ENCODE peak calls at places on chromosomes 3 and 15, in four cellular contexts. I, N, C and Q are unnamed samples.

GRCh38 chr3:149969945-149970715 is 565 bp downstream of the PFN2 start:
- DNase-seq in N (peak), C (peak), I (no peak), Q (peak)

GRCh38 chr3:128585974-128586373 is 64.6 kb downstream of the RPN1 start:
- DNase-seq in N (peak), I (no peak), C (no peak), Q (peak)

GRCh38 chr3:111972891-111973290 is 5.9 kb upstream of the ABHD10 start:
- DNase-seq in N (no peak), C (no peak), I (no peak), Q (no peak)

GRCh38 chr3:62605413-62606068 is 232.2 kb upstream of the FEZF2 start:
- DNase-seq in C (no peak), N (no peak), I (no peak), Q (no peak)

GRCh38 chr3:150721285-150722130 is 17.8 kb upstream of the ERICH6 start:
- DNase-seq in I (peak), N (peak), C (peak), Q (peak)

GRCh38 chr3:148975277-148975676 is 16.1 kb upstream of the GYG1 start:
- DNase-seq in N (no peak), I (no peak), C (no peak), Q (peak)

GRCh38 chr3:107846282-107846852 is 244.5 kb downstream of the CD47 start:
- DNase-seq in I (peak), C (peak), N (peak), Q (peak)

GRCh38 chr3:26630669-26631384 is 8.3 kb downstream of the LRRC3B start:
- DNase-seq in C (no peak), I (no peak), N (no peak), Q (no peak)

GRCh38 chr15:63044077-63044644 is 1.6 kb downstream of the TPM1 start:
- DNase-seq in C (no peak), I (no peak), N (no peak), Q (no peak)

GRCh38 chr3:40317061-40317676 is 7.7 kb downstream of the EIF1B start:
- DNase-seq in I (no peak), N (peak), C (peak), Q (peak)

GRCh38 chr15:73560501-73561117 is 72.6 kb downstream of the NPTN start:
- DNase-seq in N (peak), C (peak), I (peak), Q (peak)

GRCh38 chr15:67050062-67050461 is 15.3 kb upstream of the SMAD3 start:
- DNase-seq in N (peak), C (peak), I (no peak), Q (peak)

GRCh38 chr3:31610700-31611275 is 78.1 kb downstream of the STT3B start:
- DNase-seq in C (peak), I (peak), N (peak), Q (peak)

GRCh38 chr3:28972921-28973320 is 307.9 kb upstream of the RBMS3 start:
- DNase-seq in I (peak), C (peak), N (no peak), Q (peak)

GRCh38 chr15:73927003-73927475 is 777 bp downstream of the LOXL1 start:
- DNase-seq in N (no peak), I (no peak), C (peak), Q (no peak)

GRCh38 chr3:19149388-19149787 is 1.1 kb downstream of the KCNH8 start:
- DNase-seq in C (peak), I (no peak), N (no peak), Q (peak)

GRCh38 chr3:18295171-18295920 is 129.8 kb downstream of the SATB1 start:
- DNase-seq in C (peak), N (peak), I (peak), Q (peak)

GRCh38 chr3:550481-550880 is 353.9 kb downstream of the CHL1 start:
- DNase-seq in N (no peak), C (no peak), I (no peak), Q (no peak)

GRCh38 chr15:63089260-63090043 is 32.2 kb upstream of the LACTB start:
- DNase-seq in N (peak), I (peak), C (peak), Q (peak)

GRCh38 chr3:181741428-181741827 is 29.7 kb downstream of the SOX2 start:
- DNase-seq in N (no peak), C (no peak), I (no peak), Q (no peak)

GRCh38 chr3:29521751-29522150 is 240.9 kb downstream of the RBMS3 start:
- DNase-seq in C (no peak), N (no peak), I (no peak), Q (no peak)

GRCh38 chr15:86021281-86022264 is 58.1 kb upstream of the AGBL1 start:
- DNase-seq in N (no peak), I (no peak), C (peak), Q (peak)

GRCh38 chr15:71610991-71611720 is 199.2 kb upstream of the NR2E3 start:
- DNase-seq in C (peak), N (no peak), I (no peak), Q (no peak)

GRCh38 chr3:16452265-16452664 is 61.2 kb downstream of the RFTN1 start:
- DNase-seq in C (peak), I (no peak), N (peak), Q (peak)

GRCh38 chr15:51382787-51383186 is 41.3 kb downstream of the GLDN start:
- DNase-seq in N (peak), I (no peak), C (peak), Q (peak)

GRCh38 chr15:50880651-50881114 is 27.8 kb upstream of the AP4E1 start:
- DNase-seq in N (peak), C (peak), I (no peak), Q (peak)

GRCh38 chr15:43085921-43086320 is 19.9 kb downstream of the UBR1 start:
- DNase-seq in C (peak), I (no peak), N (no peak), Q (peak)

GRCh38 chr15:61403884-61404283 is 174.8 kb upstream of the RORA start:
- DNase-seq in I (no peak), C (no peak), N (no peak), Q (no peak)

GRCh38 chr15:80645494-80646065 is 49.5 kb upstream of the ABHD17C start:
- DNase-seq in I (no peak), C (no peak), N (peak), Q (peak)

GRCh38 chr3:145006291-145006690 is 1034.7 kb downstream of the DIPK2A start:
- DNase-seq in N (no peak), C (no peak), I (no peak), Q (no peak)

GRCh38 chr3:183779896-183780450 is 45.4 kb downstream of the MAP6D1 start:
- DNase-seq in C (peak), N (peak), I (no peak), Q (no peak)

GRCh38 chr3:186618318-186618938 is 5.6 kb downstream of the AHSG start:
- DNase-seq in N (no peak), C (no peak), I (no peak), Q (no peak)

GRCh38 chr15:80461370-80462060 is 57.3 kb downstream of the ARNT2 start:
- DNase-seq in N (no peak), I (no peak), C (peak), Q (no peak)

GRCh38 chr3:150956376-150956775 is 16.2 kb downstream of the CLRN1 start:
- DNase-seq in N (peak), I (no peak), C (peak), Q (peak)

GRCh38 chr3:194205675-194206133 is 69.8 kb downstream of the HES1 start:
- DNase-seq in N (no peak), I (no peak), C (no peak), Q (no peak)

GRCh38 chr3:34248352-34248751 is 449.9 kb downstream of the PDCD6IP start:
- DNase-seq in N (no peak), C (no peak), I (no peak), Q (no peak)

GRCh38 chr3:177893321-177893720 is 642.9 kb upstream of the KCNMB2 start:
- DNase-seq in I (no peak), C (peak), N (no peak), Q (no peak)
- TF ChIP-seq CTCF in I (peak), C (peak), N (no peak), Q (peak)

GRCh38 chr3:141960731-141961130 is 84.3 kb downstream of the ATP1B3 start:
- DNase-seq in C (peak), N (peak), I (peak), Q (peak)
- TF ChIP-seq CTCF in C (no peak), N (no peak), I (no peak), Q (no peak)

GRCh38 chr3:36408146-36408545 is 27.8 kb downstream of the STAC start:
- DNase-seq in I (no peak), C (no peak), N (no peak), Q (peak)
- TF ChIP-seq CTCF in I (peak), C (peak), N (no peak), Q (peak)

GRCh38 chr3:73094127-73094526 is 32.7 kb downstream of the EBLN2 start:
- DNase-seq in N (no peak), C (peak), I (peak), Q (no peak)
- TF ChIP-seq CTCF in N (no peak), C (no peak), I (no peak), Q (no peak)

GRCh38 chr3:195856410-195857084 is 44.8 kb upstream of the MUC4 start:
- DNase-seq in N (no peak), C (no peak), I (no peak), Q (no peak)

GRCh38 chr3:195853930-195854478 is 42.3 kb upstream of the MUC4 start:
- DNase-seq in I (no peak), C (no peak), N (no peak), Q (no peak)

GRCh38 chr3:195854628-195855300 is 43.0 kb upstream of the MUC4 start:
- DNase-seq in N (no peak), C (no peak), I (no peak), Q (no peak)

GRCh38 chr3:195853036-195853435 is 41.3 kb upstream of the MUC4 start:
- DNase-seq in N (no peak), I (no peak), C (no peak), Q (no peak)

DNA sequence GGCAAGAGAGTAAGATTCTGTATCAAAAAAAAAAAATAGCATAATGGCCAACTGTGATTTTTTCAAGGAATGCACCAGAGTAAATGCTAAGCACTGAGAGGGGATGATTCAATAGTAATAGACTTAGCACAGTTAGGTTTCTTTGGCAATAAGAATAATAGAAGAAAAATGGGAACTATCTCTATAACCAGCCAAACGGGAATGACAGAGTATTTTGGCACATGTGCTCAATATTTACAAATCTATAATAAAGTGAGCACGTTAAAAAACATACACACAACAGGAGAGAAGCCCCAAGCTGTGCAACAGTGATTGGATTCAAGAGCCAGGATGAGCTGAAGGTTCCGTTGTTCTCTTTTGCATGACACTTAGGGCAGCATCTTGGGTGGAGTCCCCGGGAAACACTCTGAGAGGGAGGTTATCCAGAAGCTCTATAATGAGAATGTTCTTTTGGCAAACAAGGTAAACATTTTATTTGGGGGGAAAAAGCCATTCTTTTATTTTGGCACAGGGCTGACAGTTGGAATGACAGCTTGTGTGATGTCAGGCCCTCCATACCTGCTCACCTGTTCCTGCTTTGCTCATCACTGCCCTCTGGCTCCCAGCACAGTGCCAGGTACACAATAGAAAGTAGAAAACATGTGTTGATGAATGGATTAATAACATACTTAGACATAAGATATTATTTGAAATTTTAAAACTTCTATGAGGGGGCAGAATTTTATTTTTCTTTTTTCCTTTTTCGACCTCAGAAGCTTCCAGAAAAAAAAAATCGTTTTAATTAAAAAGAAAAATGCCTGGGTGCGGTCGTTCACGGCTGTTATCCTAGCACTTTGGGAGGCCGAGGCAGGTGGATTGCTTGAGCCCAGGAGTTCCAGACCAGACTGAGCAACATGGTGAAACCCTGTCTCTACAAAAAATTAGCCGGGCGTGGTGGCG is 44.0 kb upstream of the MUC4 start:
- DNase-seq in N (no peak), I (no peak), C (no peak), Q (no peak)
- TF ChIP-seq CTCF in N (no peak), I (no peak), C (no peak), Q (no peak)

GRCh38 chr3:53921296-53921695 is 29.6 kb upstream of the SELENOK start:
- DNase-seq in I (no peak), N (peak), C (peak), Q (peak)
- TF ChIP-seq CTCF in I (peak), N (peak), C (peak), Q (peak)

GRCh38 chr3:48696156-48696555 is 10.4 kb upstream of the NCKIPSD start:
- DNase-seq in C (no peak), I (no peak), N (no peak), Q (no peak)

GRCh38 chr3:48700750-48701405 is 15.2 kb upstream of the NCKIPSD start:
- DNase-seq in I (no peak), C (no peak), N (no peak), Q (no peak)

GRCh38 chr3:48695113-48695753 is 9.5 kb upstream of the NCKIPSD start:
- DNase-seq in I (no peak), N (peak), C (peak), Q (peak)

GRCh38 chr3:48698891-48699290 is 13.2 kb upstream of the NCKIPSD start:
- DNase-seq in C (no peak), I (no peak), N (no peak), Q (no peak)

DNA sequence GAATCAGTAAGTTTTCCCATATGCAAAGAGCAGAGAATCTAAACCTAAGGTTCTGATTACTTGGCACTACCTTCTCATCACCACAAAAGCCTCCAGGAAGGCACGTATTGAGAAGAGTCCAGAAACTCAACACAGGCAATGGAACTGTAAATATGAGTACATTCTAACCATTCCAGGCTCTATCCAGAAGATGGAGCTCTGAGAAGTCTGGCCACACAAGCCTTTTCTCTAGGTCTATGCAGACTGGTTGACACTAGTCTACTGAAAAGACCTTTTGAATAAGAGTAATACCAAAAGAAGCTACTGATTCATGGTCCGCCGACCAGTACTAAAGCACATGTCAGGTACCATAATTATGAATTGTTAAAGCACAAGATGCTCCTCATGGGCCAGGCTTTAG is 12.2 kb upstream of the NCKIPSD start:
- DNase-seq in I (no peak), C (no peak), N (no peak), Q (no peak)
- TF ChIP-seq CTCF in I (no peak), C (no peak), N (peak), Q (no peak)

GRCh38 chr15:93088200-93088980 is 621 bp downstream of the RGMA start:
- DNase-seq in C (no peak), I (no peak), N (no peak), Q (no peak)
- TF ChIP-seq CTCF in C (no peak), I (no peak), N (no peak), Q (no peak)

GRCh38 chr3:50584391-50584790 is 15.1 kb downstream of the HEMK1 start:
- DNase-seq in N (no peak), C (peak), I (no peak), Q (peak)

GRCh38 chr3:50581459-50581842 is 12.1 kb downstream of the HEMK1 start:
- DNase-seq in C (peak), N (no peak), I (no peak), Q (no peak)

GRCh38 chr3:50582083-50582482 is 12.8 kb downstream of the HEMK1 start:
- DNase-seq in N (no peak), I (no peak), C (no peak), Q (no peak)

GRCh38 chr3:50583897-50584296 is 14.6 kb downstream of the HEMK1 start:
- DNase-seq in I (no peak), C (peak), N (no peak), Q (peak)

DNA sequence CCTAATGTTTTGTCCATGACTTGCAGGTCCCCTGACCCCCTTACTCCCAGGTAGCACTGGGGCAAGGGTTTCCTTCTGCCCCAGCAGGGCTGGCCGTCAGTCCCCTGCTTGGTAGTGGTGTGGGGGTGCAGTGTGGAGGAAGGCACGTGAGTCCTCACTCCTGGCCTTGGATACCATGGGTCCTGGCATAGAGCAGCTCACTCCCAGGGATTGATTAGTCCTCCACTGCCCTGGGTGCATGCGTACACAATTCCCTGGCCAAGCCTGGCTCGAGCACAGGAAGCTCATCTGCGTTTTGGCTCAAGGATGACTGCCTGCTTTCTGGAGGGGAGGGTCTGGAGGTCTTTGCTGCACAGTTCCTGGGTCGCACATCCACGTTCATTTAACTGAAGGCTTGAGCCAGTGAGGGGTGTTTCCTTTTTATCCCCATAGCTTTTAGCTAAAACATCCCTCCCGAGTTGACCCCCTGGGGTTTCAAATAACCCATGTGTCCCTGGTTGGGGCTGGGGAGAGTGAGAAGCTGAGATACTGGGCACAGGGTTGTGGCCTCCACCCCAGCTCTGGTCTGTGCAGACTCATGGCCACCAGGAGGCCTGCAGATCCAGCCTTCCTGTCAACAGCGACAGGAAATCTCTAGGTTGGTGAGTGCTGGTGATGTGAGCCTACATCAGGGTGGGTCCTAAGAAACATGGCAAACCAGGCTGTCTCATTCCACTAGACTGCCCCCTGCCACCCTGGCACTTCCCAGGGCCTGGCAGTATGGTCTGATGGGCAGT is 11.5 kb downstream of the HEMK1 start:
- DNase-seq in N (no peak), C (no peak), I (no peak), Q (no peak)
- TF ChIP-seq CTCF in N (no peak), C (peak), I (peak), Q (peak)

DNA sequence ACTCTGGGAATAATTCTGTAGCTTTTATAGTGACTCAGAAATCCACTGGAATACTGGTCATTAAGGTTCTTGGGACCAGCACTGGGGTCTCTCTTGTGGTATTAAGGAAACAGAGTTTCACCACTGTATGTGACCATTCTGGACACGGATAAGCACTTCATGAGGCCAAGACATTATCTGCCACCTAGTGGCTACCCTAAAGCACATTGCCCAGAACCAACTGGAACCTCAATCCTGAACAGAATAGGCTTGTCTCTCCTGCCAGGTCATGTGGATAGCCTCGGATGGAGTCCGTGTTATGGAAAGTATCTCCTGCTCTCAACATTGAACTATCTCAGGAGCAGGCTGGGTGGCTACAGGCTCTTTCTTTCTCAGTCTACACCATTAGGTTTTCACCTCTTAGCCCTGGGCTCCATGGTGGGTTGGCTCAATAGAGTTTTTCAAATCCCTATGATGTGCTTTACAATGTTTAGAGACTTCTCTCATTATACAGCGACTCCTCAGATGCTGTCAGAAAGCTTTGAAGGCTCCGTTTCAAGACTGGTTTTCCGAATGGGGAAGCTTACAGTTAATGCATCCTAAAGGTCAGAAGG is 167.6 kb upstream of the ST8SIA2 start:
- DNase-seq in I (no peak), N (no peak), C (peak), Q (peak)
- TF ChIP-seq CTCF in I (no peak), N (peak), C (peak), Q (peak)